ENCODE peak calls at places on chromosome 13, in seven cellular contexts. One of them, this sample, is unnamed.

GRCh38 chr13:29568731-29569130 is 26.8 kb downstream of the SLC7A1 start:
- DNase-seq in NCI-H2107: no peak
- DNase-seq in tibial nerve: no peak
- DNase-seq in substantia nigra: no peak
- DNase-seq in T-helper 1 cell: no peak
- DNase-seq in stimulated activated CD8-positive, alpha-beta memory T cell treated with anti-CD3 and anti-CD28 coated beads, Interleukin-12 subunit alpha, Interleukin-12 subunit beta, amount 100 ng/mL, for 4 hours: no peak
- DNase-seq in neural crest cell: no peak
- DNase-seq in this sample: no peak

GRCh38 chr13:39209731-39210633 is 171.7 kb downstream of the NHLRC3 start:
- DNase-seq in T-helper 1 cell: no peak
- DNase-seq in tibial nerve: no peak
- DNase-seq in NCI-H2107: no peak
- DNase-seq in substantia nigra: no peak
- DNase-seq in neural crest cell: no peak
- DNase-seq in stimulated activated CD8-positive, alpha-beta memory T cell treated with anti-CD3 and anti-CD28 coated beads, Interleukin-12 subunit alpha, Interleukin-12 subunit beta, amount 100 ng/mL, for 4 hours: no peak
- DNase-seq in this sample: no peak

GRCh38 chr13:105774739-105775460 is 760.6 kb downstream of the EFNB2 start:
- DNase-seq in stimulated activated CD8-positive, alpha-beta memory T cell treated with anti-CD3 and anti-CD28 coated beads, Interleukin-12 subunit alpha, Interleukin-12 subunit beta, amount 100 ng/mL, for 4 hours: no peak
- DNase-seq in neural crest cell: no peak
- DNase-seq in T-helper 1 cell: no peak
- DNase-seq in substantia nigra: no peak
- DNase-seq in NCI-H2107: no peak
- DNase-seq in tibial nerve: no peak
- DNase-seq in this sample: no peak

GRCh38 chr13:113937497-113938140 is 36.3 kb downstream of the C13orf46 start:
- DNase-seq in substantia nigra: no peak
- DNase-seq in tibial nerve: no peak
- DNase-seq in neural crest cell: no peak
- DNase-seq in stimulated activated CD8-positive, alpha-beta memory T cell treated with anti-CD3 and anti-CD28 coated beads, Interleukin-12 subunit alpha, Interleukin-12 subunit beta, amount 100 ng/mL, for 4 hours: no peak
- DNase-seq in T-helper 1 cell: no peak
- DNase-seq in NCI-H2107: no peak
- DNase-seq in this sample: no peak

GRCh38 chr13:74751739-74752138 is 617.5 kb upstream of the KLF12 start:
- DNase-seq in stimulated activated CD8-positive, alpha-beta memory T cell treated with anti-CD3 and anti-CD28 coated beads, Interleukin-12 subunit alpha, Interleukin-12 subunit beta, amount 100 ng/mL, for 4 hours: no peak
- DNase-seq in NCI-H2107: peak
- DNase-seq in tibial nerve: no peak
- DNase-seq in T-helper 1 cell: no peak
- DNase-seq in substantia nigra: no peak
- DNase-seq in neural crest cell: no peak
- DNase-seq in this sample: no peak

GRCh38 chr13:113956571-113956970 is 17.3 kb downstream of the C13orf46 start:
- DNase-seq in substantia nigra: no peak
- DNase-seq in T-helper 1 cell: no peak
- DNase-seq in stimulated activated CD8-positive, alpha-beta memory T cell treated with anti-CD3 and anti-CD28 coated beads, Interleukin-12 subunit alpha, Interleukin-12 subunit beta, amount 100 ng/mL, for 4 hours: no peak
- DNase-seq in tibial nerve: no peak
- DNase-seq in NCI-H2107: no peak
- DNase-seq in neural crest cell: no peak
- DNase-seq in this sample: no peak

GRCh38 chr13:29679357-29680050 is 84.0 kb upstream of the SLC7A1 start:
- DNase-seq in substantia nigra: no peak
- DNase-seq in tibial nerve: no peak
- DNase-seq in stimulated activated CD8-positive, alpha-beta memory T cell treated with anti-CD3 and anti-CD28 coated beads, Interleukin-12 subunit alpha, Interleukin-12 subunit beta, amount 100 ng/mL, for 4 hours: no peak
- DNase-seq in T-helper 1 cell: no peak
- DNase-seq in NCI-H2107: no peak
- DNase-seq in neural crest cell: no peak
- DNase-seq in this sample: no peak

GRCh38 chr13:98200211-98200878 is 23.3 kb upstream of the RNF113B start:
- DNase-seq in T-helper 1 cell: no peak
- DNase-seq in NCI-H2107: no peak
- DNase-seq in neural crest cell: no peak
- DNase-seq in tibial nerve: no peak
- DNase-seq in stimulated activated CD8-positive, alpha-beta memory T cell treated with anti-CD3 and anti-CD28 coated beads, Interleukin-12 subunit alpha, Interleukin-12 subunit beta, amount 100 ng/mL, for 4 hours: no peak
- DNase-seq in substantia nigra: no peak
- DNase-seq in this sample: peak

GRCh38 chr13:106521101-106521799 is 14.2 kb downstream of the EFNB2 start:
- DNase-seq in stimulated activated CD8-positive, alpha-beta memory T cell treated with anti-CD3 and anti-CD28 coated beads, Interleukin-12 subunit alpha, Interleukin-12 subunit beta, amount 100 ng/mL, for 4 hours: no peak
- DNase-seq in T-helper 1 cell: no peak
- DNase-seq in neural crest cell: no peak
- DNase-seq in substantia nigra: no peak
- DNase-seq in tibial nerve: no peak
- DNase-seq in NCI-H2107: no peak
- DNase-seq in this sample: no peak

GRCh38 chr13:26735677-26736076 is 24.9 kb downstream of the GPR12 start:
- DNase-seq in T-helper 1 cell: no peak
- DNase-seq in stimulated activated CD8-positive, alpha-beta memory T cell treated with anti-CD3 and anti-CD28 coated beads, Interleukin-12 subunit alpha, Interleukin-12 subunit beta, amount 100 ng/mL, for 4 hours: no peak
- DNase-seq in neural crest cell: no peak
- DNase-seq in tibial nerve: no peak
- DNase-seq in NCI-H2107: no peak
- DNase-seq in substantia nigra: no peak
- DNase-seq in this sample: no peak

GRCh38 chr13:50690020-50690419 is 153.5 kb downstream of the DLEU7 start:
- DNase-seq in NCI-H2107: no peak
- DNase-seq in T-helper 1 cell: no peak
- DNase-seq in neural crest cell: no peak
- DNase-seq in stimulated activated CD8-positive, alpha-beta memory T cell treated with anti-CD3 and anti-CD28 coated beads, Interleukin-12 subunit alpha, Interleukin-12 subunit beta, amount 100 ng/mL, for 4 hours: no peak
- DNase-seq in tibial nerve: no peak
- DNase-seq in substantia nigra: no peak
- DNase-seq in this sample: no peak

GRCh38 chr13:30806784-30807183 is 71.4 kb downstream of the ALOX5AP start:
- DNase-seq in stimulated activated CD8-positive, alpha-beta memory T cell treated with anti-CD3 and anti-CD28 coated beads, Interleukin-12 subunit alpha, Interleukin-12 subunit beta, amount 100 ng/mL, for 4 hours: no peak
- DNase-seq in tibial nerve: no peak
- DNase-seq in substantia nigra: no peak
- DNase-seq in T-helper 1 cell: no peak
- DNase-seq in NCI-H2107: no peak
- DNase-seq in neural crest cell: no peak
- DNase-seq in this sample: no peak

GRCh38 chr13:111256946-111257345 is 63.5 kb upstream of the TEX29 start:
- DNase-seq in substantia nigra: no peak
- DNase-seq in NCI-H2107: no peak
- DNase-seq in stimulated activated CD8-positive, alpha-beta memory T cell treated with anti-CD3 and anti-CD28 coated beads, Interleukin-12 subunit alpha, Interleukin-12 subunit beta, amount 100 ng/mL, for 4 hours: no peak
- DNase-seq in T-helper 1 cell: no peak
- DNase-seq in tibial nerve: no peak
- DNase-seq in neural crest cell: no peak
- DNase-seq in this sample: no peak

GRCh38 chr13:92164822-92165221 is 766.4 kb downstream of the GPC5 start:
- DNase-seq in T-helper 1 cell: no peak
- DNase-seq in substantia nigra: no peak
- DNase-seq in NCI-H2107: no peak
- DNase-seq in stimulated activated CD8-positive, alpha-beta memory T cell treated with anti-CD3 and anti-CD28 coated beads, Interleukin-12 subunit alpha, Interleukin-12 subunit beta, amount 100 ng/mL, for 4 hours: no peak
- DNase-seq in tibial nerve: no peak
- DNase-seq in neural crest cell: no peak
- DNase-seq in this sample: no peak

GRCh38 chr13:74290324-74290773 is 156.1 kb upstream of the KLF12 start:
- DNase-seq in NCI-H2107: peak
- DNase-seq in substantia nigra: no peak
- DNase-seq in tibial nerve: no peak
- DNase-seq in neural crest cell: peak
- DNase-seq in stimulated activated CD8-positive, alpha-beta memory T cell treated with anti-CD3 and anti-CD28 coated beads, Interleukin-12 subunit alpha, Interleukin-12 subunit beta, amount 100 ng/mL, for 4 hours: no peak
- DNase-seq in T-helper 1 cell: peak
- DNase-seq in this sample: peak

GRCh38 chr13:100588350-100589177 is at the start of gene GGACT:
- DNase-seq in tibial nerve: peak
- DNase-seq in T-helper 1 cell: peak
- DNase-seq in stimulated activated CD8-positive, alpha-beta memory T cell treated with anti-CD3 and anti-CD28 coated beads, Interleukin-12 subunit alpha, Interleukin-12 subunit beta, amount 100 ng/mL, for 4 hours: peak
- DNase-seq in NCI-H2107: peak
- DNase-seq in neural crest cell: peak
- DNase-seq in substantia nigra: peak
- DNase-seq in this sample: no peak

GRCh38 chr13:112204881-112205327 is 138.0 kb downstream of the SOX1 start:
- DNase-seq in stimulated activated CD8-positive, alpha-beta memory T cell treated with anti-CD3 and anti-CD28 coated beads, Interleukin-12 subunit alpha, Interleukin-12 subunit beta, amount 100 ng/mL, for 4 hours: no peak
- DNase-seq in NCI-H2107: no peak
- DNase-seq in T-helper 1 cell: no peak
- DNase-seq in neural crest cell: peak
- DNase-seq in substantia nigra: no peak
- DNase-seq in tibial nerve: no peak
- DNase-seq in this sample: peak

GRCh38 chr13:44629465-44630183 is 53.5 kb upstream of the TSC22D1 start:
- DNase-seq in tibial nerve: no peak
- DNase-seq in T-helper 1 cell: no peak
- DNase-seq in stimulated activated CD8-positive, alpha-beta memory T cell treated with anti-CD3 and anti-CD28 coated beads, Interleukin-12 subunit alpha, Interleukin-12 subunit beta, amount 100 ng/mL, for 4 hours: no peak
- DNase-seq in substantia nigra: no peak
- DNase-seq in NCI-H2107: no peak
- DNase-seq in neural crest cell: no peak
- DNase-seq in this sample: no peak

GRCh38 chr13:40148103-40148502 is 492.6 kb downstream of the COG6 start:
- DNase-seq in tibial nerve: no peak
- DNase-seq in NCI-H2107: no peak
- DNase-seq in T-helper 1 cell: no peak
- DNase-seq in neural crest cell: no peak
- DNase-seq in substantia nigra: no peak
- DNase-seq in stimulated activated CD8-positive, alpha-beta memory T cell treated with anti-CD3 and anti-CD28 coated beads, Interleukin-12 subunit alpha, Interleukin-12 subunit beta, amount 100 ng/mL, for 4 hours: no peak
- DNase-seq in this sample: no peak

GRCh38 chr13:101231751-101232428 is 184.4 kb downstream of the NALCN start:
- DNase-seq in T-helper 1 cell: no peak
- DNase-seq in neural crest cell: no peak
- DNase-seq in substantia nigra: no peak
- DNase-seq in NCI-H2107: no peak
- DNase-seq in tibial nerve: no peak
- DNase-seq in stimulated activated CD8-positive, alpha-beta memory T cell treated with anti-CD3 and anti-CD28 coated beads, Interleukin-12 subunit alpha, Interleukin-12 subunit beta, amount 100 ng/mL, for 4 hours: no peak
- DNase-seq in this sample: no peak

This sample was measured in iPS DF 19.7.